ENCODE peak calls at places on chromosomes 6 and 20, in eight cellular contexts. A, Z, U, S, L, R, O and M are unnamed samples.

GRCh38 chr6:112691289-112691688 is 344.2 kb downstream of the RFPL4B start:
- DNase-seq in A (no peak), Z (no peak), U (peak; percentile 37), S (no peak), L (no peak), R (no peak), O (no peak), M (no peak)

GRCh38 chr20:9344080-9344920 is 170.1 kb upstream of the LAMP5 start:
- DNase-seq in A (no peak), Z (no peak), U (no peak), S (no peak), L (no peak), R (no peak), O (no peak), M (no peak)

GRCh38 chr6:158793432-158793831 is 25.7 kb downstream of the EZR start:
- DNase-seq in A (no peak), Z (no peak), U (no peak), S (no peak), L (no peak), R (no peak), O (no peak), M (no peak)

GRCh38 chr20:62622877-62623487 is 19.3 kb upstream of the SLCO4A1 start:
- DNase-seq in A (peak; percentile 59), Z (no peak), U (no peak), S (no peak), L (no peak), R (peak; percentile 32), O (no peak), M (no peak)

GRCh38 chr20:39445095-39445494 is 483.0 kb downstream of the DHX35 start:
- DNase-seq in A (no peak), Z (no peak), U (no peak), S (no peak), L (no peak), R (no peak), O (no peak), M (no peak)

GRCh38 chr20:62795023-62795761 is 1.1 kb upstream of the MRGBP start:
- DNase-seq in A (peak; percentile 93), Z (peak; percentile 67), U (no peak), S (peak; percentile 79), L (peak; percentile 61), R (no peak), O (peak; percentile 54), M (no peak)

GRCh38 chr20:20564279-20564678 is 148.2 kb downstream of the RALGAPA2 start:
- DNase-seq in A (no peak), Z (no peak), U (no peak), S (no peak), L (no peak), R (no peak), O (no peak), M (no peak)

GRCh38 chr6:6840831-6841263 is 252.3 kb downstream of the LY86 start:
- DNase-seq in A (no peak), Z (no peak), U (no peak), S (no peak), L (no peak), R (no peak), O (no peak), M (no peak)

GRCh38 chr6:73085362-73085975 is 139.8 kb downstream of the KHDC1L start:
- DNase-seq in A (no peak), Z (no peak), U (no peak), S (no peak), L (no peak), R (no peak), O (no peak), M (no peak)

GRCh38 chr6:110534731-110535164 is 58.3 kb upstream of the SLC22A16 start:
- DNase-seq in A (peak; percentile 89), Z (no peak), U (no peak), S (no peak), L (no peak), R (peak; percentile 48), O (no peak), M (peak; percentile 83)

GRCh38 chr6:139376054-139376355 is 1.6 kb upstream of the CITED2 start:
- DNase-seq in A (no peak), Z (no peak), U (no peak), S (peak; percentile 27), L (no peak), R (no peak), O (no peak), M (no peak)

GRCh38 chr20:4573564-4574355 is 147.9 kb upstream of the PRND start:
- DNase-seq in A (no peak), Z (no peak), U (peak; percentile 71), S (no peak), L (no peak), R (no peak), O (no peak), M (no peak)

GRCh38 chr6:121479486-121480098 is 44.1 kb downstream of the GJA1 start:
- DNase-seq in A (no peak), Z (no peak), U (no peak), S (no peak), L (no peak), R (no peak), O (no peak), M (no peak)

GRCh38 chr6:4067673-4068072 is 11.3 kb downstream of the FAM217A start:
- DNase-seq in A (no peak), Z (no peak), U (no peak), S (no peak), L (no peak), R (no peak), O (no peak), M (no peak)